ENCODE peak calls at places on chromosome 1, in five cellular contexts. G is cardiac fibroblast; F is coronary artery; U is CD8-positive, alpha-beta T cell; B is CD4-positive, CD25-positive, alpha-beta regulatory T cell. V is an unnamed sample.

GRCh38 chr1:237687837-237688236 is 202.9 kb downstream of the ZP4 start:
- DNase-seq in G (no peak), F (no peak), U (no peak), B (no peak), V (no peak)

GRCh38 chr1:204980870-204981405 is 62.1 kb upstream of the CNTN2 start:
- DNase-seq in G (no peak), F (no peak), U (no peak), B (no peak), V (no peak)

GRCh38 chr1:207393610-207394009 is 60.5 kb upstream of the CR2 start:
- DNase-seq in G (peak; percentile 94), F (no peak), U (no peak), B (no peak), V (no peak)

GRCh38 chr1:24932284-24932683 is 2.2 kb upstream of the RUNX3 start:
- DNase-seq in G (peak; percentile 13), F (no peak), U (peak; percentile 45), B (peak; percentile 68), V (peak; percentile 63)

GRCh38 chr1:174040387-174040786 is 18.2 kb upstream of the RC3H1 start:
- DNase-seq in G (peak; percentile 96), F (no peak), U (no peak), B (no peak), V (no peak)

GRCh38 chr1:158952416-158952815 is 21.1 kb downstream of the PYHIN1 start:
- DNase-seq in G (no peak), F (no peak), U (no peak), B (no peak), V (peak; percentile 46)

GRCh38 chr1:41774486-41774990 is 144.2 kb downstream of the HIVEP3 start:
- DNase-seq in G (no peak), F (no peak), U (no peak), B (no peak), V (no peak)

GRCh38 chr1:8073116-8073855 is 47.2 kb upstream of the ERRFI1 start:
- DNase-seq in G (no peak), F (no peak), U (no peak), B (no peak), V (no peak)

GRCh38 chr1:1666526-1666925 is 7.7 kb upstream of the CDK11B start:
- DNase-seq in G (no peak), F (no peak), U (no peak), B (no peak), V (no peak)

GRCh38 chr1:221712198-221712684 is 29.6 kb downstream of the DUSP10 start:
- DNase-seq in G (peak; percentile 87), F (no peak), U (peak; percentile 77), B (peak; percentile 78), V (peak; percentile 84)

GRCh38 chr1:12001249-12001917 is 17.9 kb upstream of the MIIP start:
- DNase-seq in G (peak; percentile 73), F (no peak), U (no peak), B (peak; percentile 21), V (peak; percentile 74)

GRCh38 chr1:232574867-232575523 is 54.9 kb downstream of the SIPA1L2 start:
- DNase-seq in G (no peak), F (no peak), U (no peak), B (no peak), V (no peak)
- H3K4me3 ChIP-seq in G (no peak overlapping the region), F (peak overlapping the region; percentile 56), U (no peak overlapping the region), B (no peak overlapping the region), V (no peak overlapping the region)

GRCh38 chr1:77889671-77890070 is 1.2 kb downstream of the NEXN start:
- DNase-seq in G (peak; percentile 87), F (no peak), U (no peak), B (no peak), V (no peak)

GRCh38 chr1:77891200-77891599 is 2.8 kb downstream of the NEXN start:
- DNase-seq in G (no peak), F (no peak), U (no peak), B (no peak), V (no peak)

GRCh38 chr1:77888429-77889239 is at the start of gene NEXN:
- DNase-seq in G (peak; percentile 78), F (peak; percentile 90), U (no peak), B (no peak), V (peak; percentile 30)

GRCh38 chr1:77888071-77888428 is 374 bp upstream of the NEXN start:
- DNase-seq in G (peak; percentile 71), F (no peak), U (no peak), B (no peak), V (no peak)

DNA sequence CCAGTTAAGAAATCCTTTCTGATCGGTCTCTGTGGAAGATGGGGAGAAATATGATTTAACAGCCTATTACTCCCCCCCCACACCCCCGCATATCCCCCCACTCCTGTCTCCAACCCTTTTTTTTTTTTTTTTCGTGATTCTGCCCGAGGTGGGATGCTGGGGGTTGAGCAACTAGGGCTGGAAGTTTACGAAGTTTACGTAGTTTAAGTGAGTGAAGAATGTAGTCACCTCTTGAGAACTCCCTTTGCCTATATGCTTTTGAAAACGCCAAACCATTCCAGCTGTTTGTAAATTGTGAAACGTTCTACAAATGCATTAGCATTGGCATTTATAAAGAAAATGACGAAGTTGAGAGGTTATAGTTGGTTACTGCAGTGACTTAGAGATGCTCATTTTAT is 815 bp downstream of the NEXN start:
- DNase-seq in G (peak; percentile 84), F (no peak), U (no peak), B (no peak), V (no peak)
- H3K4me3 ChIP-seq in G (peak overlapping the region; percentile 64), F (peak overlapping the region; percentile 91), U (peak overlapping the region; percentile 26), B (no peak overlapping the region), V (peak overlapping the region; percentile 40)

GRCh38 chr1:118143828-118144227 is 41.2 kb downstream of the SPAG17 start:
- DNase-seq in G (no peak), F (no peak), U (no peak), B (no peak), V (no peak)

GRCh38 chr1:118148034-118148433 is 37.0 kb downstream of the SPAG17 start:
- DNase-seq in G (no peak), F (no peak), U (no peak), B (no peak), V (no peak)

GRCh38 chr1:118144777-118145176 is 40.3 kb downstream of the SPAG17 start:
- DNase-seq in G (no peak), F (no peak), U (no peak), B (no peak), V (no peak)

GRCh38 chr1:118145736-118146135 is 39.3 kb downstream of the SPAG17 start:
- DNase-seq in G (no peak), F (no peak), U (no peak), B (no peak), V (no peak)

DNA sequence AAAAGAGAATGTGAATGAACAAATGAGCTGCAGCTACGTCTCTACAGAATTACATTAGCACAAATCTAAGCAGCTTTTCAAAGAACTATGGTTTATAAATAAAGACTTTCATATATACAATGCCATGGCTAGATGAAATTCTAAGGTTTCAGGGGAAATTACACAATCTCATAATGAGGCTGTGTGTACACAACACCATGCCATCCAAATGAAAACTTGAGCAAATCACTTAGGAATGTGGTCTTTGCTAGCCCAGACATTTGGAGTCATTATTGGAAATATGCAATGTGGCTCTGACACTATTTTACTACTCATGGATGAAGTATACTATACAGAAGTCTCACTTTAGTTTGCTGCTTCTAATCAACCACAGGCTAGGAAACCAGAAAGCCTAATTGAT is 37.5 kb downstream of the SPAG17 start:
- DNase-seq in G (peak; percentile 56), F (no peak), U (no peak), B (no peak), V (no peak)
- H3K4me3 ChIP-seq in G (no peak overlapping the region), F (no peak overlapping the region), U (no peak overlapping the region), B (no peak overlapping the region), V (no peak overlapping the region)

GRCh38 chr1:241847540-241847795 is 536 bp upstream of the EXO1 start:
- DNase-seq in G (no peak), F (no peak), U (no peak), B (no peak), V (no peak)
- H3K4me3 ChIP-seq in G (peak overlapping the region; percentile 96), F (peak overlapping the region; percentile 82), U (peak overlapping the region; percentile 100), B (peak overlapping the region; percentile 76), V (peak overlapping the region; percentile 64)

GRCh38 chr1:39959651-39960333 is 4.8 kb downstream of the MFSD2A start:
- DNase-seq in G (no peak), F (no peak), U (no peak), B (no peak), V (no peak)
- H3K4me3 ChIP-seq in G (no peak overlapping the region), F (no peak overlapping the region), U (no peak overlapping the region), B (no peak overlapping the region), V (peak overlapping the region; percentile 49)

GRCh38 chr1:245459621-245460020 is 304.8 kb downstream of the KIF26B start:
- DNase-seq in G (no peak), F (no peak), U (no peak), B (no peak), V (no peak)
- H3K4me3 ChIP-seq in G (no peak overlapping the region), F (no peak overlapping the region), U (no peak overlapping the region), B (no peak overlapping the region), V (no peak overlapping the region)

V was measured in GM12865.